ENCODE peak calls at places on chromosome 13, in six cellular contexts. N is psoas muscle, S is lung, L is AG09309, C is esophagus muscularis mucosa, Y is AG10803. Q is an unnamed sample.

GRCh38 chr13:105960326-105960725 is 575.1 kb downstream of the EFNB2 start:
- DNase-seq in C (no peak), Y (no peak), N (no peak), L (no peak), S (no peak), Q (no peak)

GRCh38 chr13:59680429-59681024 is 483.2 kb downstream of the DIAPH3 start:
- DNase-seq in Y (peak), L (no peak), C (no peak), S (no peak), N (no peak), Q (no peak)

GRCh38 chr13:73090116-73090811 is 31.5 kb downstream of the KLF5 start:
- DNase-seq in N (no peak), Y (peak), L (peak), S (peak), C (no peak), Q (no peak)

GRCh38 chr13:25253702-25254101 is 33.6 kb downstream of the MTMR6 start:
- DNase-seq in C (no peak), L (no peak), S (no peak), N (no peak), Y (peak), Q (no peak)

GRCh38 chr13:37365496-37365895 is 233.1 kb downstream of the POSTN start:
- DNase-seq in L (no peak), C (no peak), S (no peak), N (no peak), Y (no peak), Q (no peak)

GRCh38 chr13:48772908-48773307 is 119.2 kb downstream of the CYSLTR2 start:
- DNase-seq in L (no peak), S (no peak), Y (no peak), C (no peak), N (no peak), Q (no peak)

GRCh38 chr13:44243198-44243852 is 130.3 kb upstream of the SERP2 start:
- DNase-seq in N (peak), L (no peak), Y (peak), C (no peak), S (no peak), Q (no peak)

GRCh38 chr13:99383946-99384345 is 76.7 kb upstream of the GPR183 start:
- DNase-seq in S (no peak), Y (no peak), L (no peak), C (no peak), N (no peak), Q (no peak)

GRCh38 chr13:95660981-95661581 is 15.9 kb upstream of the DNAJC3 start:
- DNase-seq in C (no peak), S (no peak), L (no peak), Y (peak), N (no peak), Q (no peak)

GRCh38 chr13:85653681-85654080 is 145.5 kb downstream of the SLITRK6 start:
- DNase-seq in Y (no peak), S (no peak), C (no peak), L (no peak), N (no peak), Q (no peak)

GRCh38 chr13:44758595-44759221 is 182.6 kb upstream of the TSC22D1 start:
- DNase-seq in L (peak), C (no peak), N (no peak), Y (peak), S (no peak), Q (no peak)

GRCh38 chr13:110341445-110342247 is 34.6 kb downstream of the COL4A2 start:
- DNase-seq in Y (no peak), C (no peak), L (no peak), N (no peak), S (no peak), Q (peak)

GRCh38 chr13:27953671-27954405 is 15.3 kb downstream of the CDX2 start:
- DNase-seq in N (peak), Y (peak), S (peak), L (peak), C (peak), Q (peak)

GRCh38 chr13:31773538-31773937 is 34.2 kb downstream of the RXFP2 start:
- DNase-seq in L (no peak), C (no peak), N (no peak), S (no peak), Y (peak), Q (no peak)

GRCh38 chr13:24706886-24707585 is 26.8 kb downstream of the ATP12A start:
- DNase-seq in S (no peak), C (no peak), N (peak), Y (no peak), L (no peak), Q (no peak)

GRCh38 chr13:37701972-37702371 is 103.4 kb upstream of the POSTN start:
- DNase-seq in S (no peak), Y (peak), C (no peak), N (no peak), L (peak), Q (no peak)

GRCh38 chr13:52798770-52799430 is 49.5 kb downstream of the PCDH8 start:
- DNase-seq in L (no peak), C (no peak), Y (no peak), S (no peak), N (no peak), Q (no peak)

GRCh38 chr13:109938255-109938936 is 152.0 kb upstream of the IRS2 start:
- DNase-seq in N (no peak), L (peak), S (no peak), Y (peak), C (peak), Q (no peak)

GRCh38 chr13:24931450-24932217 is 164.3 kb upstream of the PABPC3 start:
- DNase-seq in N (no peak), Y (no peak), L (no peak), C (no peak), S (no peak), Q (no peak)

GRCh38 chr13:60134376-60134775 is 29.4 kb downstream of the DIAPH3 start:
- DNase-seq in S (no peak), N (no peak), L (no peak), Y (peak), C (no peak), Q (no peak)

GRCh38 chr13:100511422-100511821 is 77.2 kb downstream of the GGACT start:
- DNase-seq in C (no peak), N (no peak), Y (no peak), S (no peak), L (no peak), Q (no peak)

GRCh38 chr13:37914781-37915391 is 45.3 kb upstream of the TRPC4 start:
- DNase-seq in Y (no peak), L (no peak), N (no peak), C (no peak), S (no peak), Q (no peak)

GRCh38 chr13:26971990-26972888 is 199.4 kb downstream of the USP12 start:
- DNase-seq in N (no peak), L (no peak), S (no peak), C (no peak), Y (no peak), Q (peak)

GRCh38 chr13:40456397-40456958 is 210.0 kb downstream of the FOXO1 start:
- DNase-seq in N (no peak), Y (no peak), S (no peak), C (no peak), L (no peak), Q (no peak)

GRCh38 chr13:96824110-96824509 is 170.2 kb downstream of the OXGR1 start:
- DNase-seq in N (no peak), Y (no peak), L (no peak), C (no peak), S (no peak), Q (no peak)

GRCh38 chr13:40139896-40140520 is 484.5 kb downstream of the COG6 start:
- DNase-seq in N (no peak), S (no peak), Y (no peak), L (no peak), C (no peak), Q (no peak)

GRCh38 chr13:106155411-106155810 is 380.1 kb downstream of the EFNB2 start:
- DNase-seq in S (no peak), N (no peak), Y (peak), L (no peak), C (no peak), Q (no peak)

GRCh38 chr13:20232556-20233277 is 598 bp upstream of the GJB6 start:
- DNase-seq in C (no peak), L (no peak), N (no peak), S (no peak), Y (no peak), Q (no peak)
- H3K4me3 ChIP-seq in C (peak), L (no peak), N (no peak), S (no peak), Y (no peak), Q (peak)

GRCh38 chr13:66831317-66831716 is 398.8 kb downstream of the PCDH9 start:
- DNase-seq in L (no peak), C (no peak), Y (no peak), N (no peak), S (no peak), Q (no peak)

GRCh38 chr13:66835040-66835628 is 395.0 kb downstream of the PCDH9 start:
- DNase-seq in S (no peak), Y (no peak), L (no peak), N (peak), C (peak), Q (peak)

GRCh38 chr13:66837246-66837645 is 392.9 kb downstream of the PCDH9 start:
- DNase-seq in Y (no peak), C (no peak), N (no peak), L (no peak), S (no peak), Q (no peak)
- TF ChIP-seq CTCF in Y (no peak), C (no peak), N (no peak), L (no peak), S (no peak), Q (no peak)

GRCh38 chr13:112103260-112103843 is 36.4 kb downstream of the SOX1 start:
- DNase-seq in C (peak), N (no peak), Y (no peak), S (no peak), L (no peak), Q (no peak)
- H3K4me3 ChIP-seq in C (no peak), N (no peak), Y (no peak), S (no peak), L (no peak), Q (no peak)

GRCh38 chr13:79781829-79782540 is 301.0 kb downstream of the NDFIP2 start:
- DNase-seq in N (no peak), L (no peak), C (no peak), Y (no peak), S (no peak), Q (no peak)
- TF ChIP-seq CTCF in N (no peak), L (no peak), C (no peak), Y (no peak), S (no peak), Q (no peak)